ENCODE peak calls at places on chromosomes 1 and 21, in nine cellular contexts. C is neural progenitor cell, Y is fibroblast of lung, B is endothelial cell of umbilical vein, A is H9, L is GM23248, Q is A549, M is hepatocyte, V is DND-41. O is an unnamed sample.

GRCh38 chr1:55474168-55474786 is 259.1 kb upstream of the USP24 start:
- DNase-seq in M (no peak), B (peak; percentile 51), L (peak; percentile 84), V (no peak), Q (peak; percentile 66), Y (peak; percentile 63), A (no peak), C (no peak), O (no peak)

GRCh38 chr1:27026621-27027574 is 14.2 kb upstream of the TENT5B start:
- DNase-seq in M (peak; percentile 75), C (peak; percentile 88), Q (no peak), B (no peak), V (no peak), A (peak; percentile 92), L (peak; percentile 92), Y (peak; percentile 81), O (peak; percentile 97)

GRCh38 chr1:228094432-228095016 is 8.6 kb downstream of the C1orf35 start:
- DNase-seq in A (no peak), B (no peak), C (no peak), V (peak; percentile 10), Y (no peak), Q (no peak), L (no peak), M (no peak), O (no peak)

GRCh38 chr1:222064388-222065201 is 322.7 kb upstream of the DUSP10 start:
- DNase-seq in L (peak; percentile 87), V (no peak), B (no peak), M (no peak), Y (peak; percentile 82), Q (peak; percentile 30), C (no peak), A (no peak), O (peak; percentile 46)

GRCh38 chr21:44765231-44766013 is 36.2 kb downstream of the UBE2G2 start:
- DNase-seq in L (peak; percentile 33), B (peak; percentile 6), Y (no peak), Q (no peak), C (no peak), M (no peak), V (peak; percentile 21), A (no peak), O (peak; percentile 85)

GRCh38 chr1:223860051-223860559 is 14.4 kb upstream of the TP53BP2 start:
- DNase-seq in Q (no peak), B (no peak), C (no peak), A (no peak), Y (no peak), L (no peak), V (no peak), M (no peak), O (no peak)

GRCh38 chr1:24909388-24909898 is 20.6 kb downstream of the RUNX3 start:
- DNase-seq in V (no peak), A (peak; percentile 93), Q (peak; percentile 80), B (peak; percentile 69), Y (peak; percentile 59), C (peak; percentile 79), L (peak; percentile 79), M (peak; percentile 82), O (peak; percentile 91)

GRCh38 chr1:207919523-207920210 is 8.7 kb upstream of the CD34 start:
- DNase-seq in A (no peak), M (no peak), B (peak; percentile 53), L (peak; percentile 56), Q (no peak), Y (peak; percentile 43), C (no peak), V (no peak), O (no peak)

GRCh38 chr1:224873645-224874369 is 55.7 kb upstream of the DNAH14 start:
- DNase-seq in A (no peak), Y (peak; percentile 77), C (no peak), V (no peak), L (peak; percentile 81), B (no peak), Q (peak; percentile 39), M (peak; percentile 51), O (peak; percentile 39)

GRCh38 chr1:213419369-213420030 is 368.5 kb downstream of the RPS6KC1 start:
- DNase-seq in C (no peak), A (no peak), Y (no peak), Q (no peak), L (peak; percentile 3), B (no peak), V (no peak), M (no peak), O (no peak)

GRCh38 chr1:205375816-205376545 is 19.3 kb upstream of the KLHDC8A start:
- DNase-seq in A (peak; percentile 75), Y (peak; percentile 57), V (no peak), L (peak; percentile 88), C (peak; percentile 79), M (peak; percentile 78), B (no peak), Q (peak; percentile 54), O (no peak)

GRCh38 chr1:167374014-167374413 is 144.3 kb downstream of the CD247 start:
- DNase-seq in V (no peak), B (no peak), Y (no peak), L (no peak), M (no peak), C (peak; percentile 5), A (peak; percentile 72), Q (no peak), O (no peak)

GRCh38 chr1:2229032-2229920 is 1.2 kb downstream of the SKI start:
- DNase-seq in V (peak; percentile 54), Y (peak; percentile 93), B (peak; percentile 67), A (no peak), C (peak; percentile 78), Q (peak; percentile 68), L (peak; percentile 81), M (peak; percentile 74), O (peak; percentile 92)

GRCh38 chr1:53545663-53546408 is 86.6 kb downstream of the DMRTB1 start:
- DNase-seq in C (no peak), M (no peak), B (no peak), Q (no peak), A (no peak), L (peak; percentile 80), V (no peak), Y (no peak), O (peak; percentile 80)

GRCh38 chr1:151056574-151056973 is 2.8 kb downstream of the CDC42SE1 start:
- DNase-seq in Y (no peak), L (no peak), V (no peak), M (peak; percentile 50), B (no peak), C (no peak), A (no peak), Q (no peak), O (no peak)

GRCh38 chr1:151055581-151055980 is 3.8 kb downstream of the CDC42SE1 start:
- DNase-seq in Q (no peak), V (no peak), A (no peak), Y (no peak), L (no peak), B (no peak), M (no peak), C (no peak), O (no peak)

GRCh38 chr1:151054971-151055547 is 4.4 kb downstream of the CDC42SE1 start:
- DNase-seq in L (no peak), C (no peak), V (no peak), Y (no peak), Q (no peak), M (no peak), B (no peak), A (no peak), O (no peak)

GRCh38 chr1:151058682-151059341 is 610 bp downstream of the CDC42SE1 start:
- DNase-seq in A (peak; percentile 58), L (peak; percentile 52), Q (no peak), Y (peak; percentile 27), C (peak; percentile 46), B (peak; percentile 30), V (peak; percentile 15), M (peak; percentile 72), O (no peak)

GRCh38 chr1:151056149-151056548 is 3.3 kb downstream of the CDC42SE1 start:
- DNase-seq in B (no peak), Y (no peak), L (peak; percentile 28), C (no peak), M (no peak), Q (no peak), A (no peak), V (no peak), O (no peak)
- H3K4me2 ChIP-seq in B (peak overlapping the region; percentile 33), Y (no peak overlapping the region), L (peak overlapping the region; percentile 97), C (no peak overlapping the region), M (peak overlapping the region; percentile 96), Q (peak overlapping the region; percentile 98), A (no peak overlapping the region), V (peak overlapping the region; percentile 79), O (peak overlapping the region; percentile 66)

GRCh38 chr1:179092896-179093461 is 11.1 kb downstream of the TOR3A start:
- DNase-seq in Y (no peak), A (no peak), M (no peak), Q (no peak), C (no peak), V (no peak), L (no peak), B (no peak), O (no peak)

GRCh38 chr1:179094826-179095225 is 13.0 kb downstream of the TOR3A start:
- DNase-seq in Q (no peak), C (no peak), A (no peak), M (no peak), V (no peak), Y (no peak), L (no peak), B (no peak), O (no peak)

GRCh38 chr1:179091691-179092165 is 9.9 kb downstream of the TOR3A start:
- DNase-seq in A (no peak), B (no peak), L (peak; percentile 82), Q (peak; percentile 44), V (no peak), M (peak; percentile 34), Y (peak; percentile 93), C (no peak), O (peak; percentile 90)

GRCh38 chr1:179095924-179096323 is 14.1 kb downstream of the TOR3A start:
- DNase-seq in C (no peak), V (no peak), B (no peak), L (no peak), A (no peak), M (no peak), Q (no peak), Y (no peak), O (no peak)

GRCh38 chr1:179095377-179095776 is 13.5 kb downstream of the TOR3A start:
- DNase-seq in Y (peak; percentile 15), M (no peak), A (no peak), C (no peak), L (no peak), V (no peak), B (no peak), Q (no peak), O (no peak)
- H3K27ac ChIP-seq in Y (no peak overlapping the region), M (no peak overlapping the region), A (no peak overlapping the region), C (no peak overlapping the region), L (no peak overlapping the region), V (no peak overlapping the region), B (no peak overlapping the region), Q (no peak overlapping the region), O (no peak overlapping the region)

DNA sequence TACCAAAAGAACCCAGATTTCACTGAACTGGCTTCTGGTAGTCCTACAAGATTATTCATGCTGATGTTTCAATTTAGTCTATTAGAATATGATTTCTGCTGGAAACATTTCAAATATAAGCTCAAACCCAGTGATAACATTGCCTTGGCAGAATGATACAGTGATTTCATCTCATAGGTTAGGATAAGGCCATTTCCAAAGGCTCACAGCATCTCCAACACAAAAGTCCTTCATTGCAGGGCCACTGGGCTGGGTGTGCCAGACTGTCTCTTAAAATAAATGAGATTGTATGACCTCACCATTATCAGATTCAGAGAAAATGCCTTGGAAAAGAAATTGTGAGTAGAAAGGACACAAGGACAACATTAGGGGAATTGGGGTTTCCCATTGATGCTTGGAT is 30.4 kb downstream of the NGF start:
- DNase-seq in V (no peak), Y (no peak), C (no peak), B (no peak), Q (no peak), A (no peak), M (no peak), L (no peak), O (no peak)
- H3K4me2 ChIP-seq in V (no peak overlapping the region), Y (no peak overlapping the region), C (no peak overlapping the region), B (no peak overlapping the region), Q (no peak overlapping the region), A (no peak overlapping the region), M (no peak overlapping the region), L (no peak overlapping the region), O (no peak overlapping the region)

GRCh38 chr1:217417363-217417762 is 213.5 kb downstream of the GPATCH2 start:
- DNase-seq in A (no peak), V (no peak), M (no peak), L (no peak), C (no peak), Q (no peak), B (no peak), Y (no peak), O (no peak)
- H3K27ac ChIP-seq in A (no peak overlapping the region), V (no peak overlapping the region), M (no peak overlapping the region), L (no peak overlapping the region), C (no peak overlapping the region), Q (no peak overlapping the region), B (no peak overlapping the region), Y (no peak overlapping the region), O (no peak overlapping the region)

O was measured in osteoblast.